ENCODE peak calls at places on chromosomes 4 and X, in six cellular contexts. T, P, Y, X, L and W are unnamed samples.
A peak's percentile ranks its signal among the peaks of the same experiment; 100 is the strongest.

GRCh38 chrX:117120700-117121099 is 657.9 kb upstream of the CT83 start:
- DNase-seq in T (no peak), P (no peak), Y (no peak), X (no peak), L (no peak), W (no peak)

GRCh38 chr4:91288702-91289311 is 1015.0 kb upstream of the GRID2 start:
- DNase-seq in T (no peak), P (no peak), Y (no peak), X (no peak), L (no peak), W (no peak)

GRCh38 chrX:86047174-86047991 is at the start of gene CHM:
- DNase-seq in T (peak; percentile 87), P (peak; percentile 75), Y (peak; percentile 66), X (peak; percentile 72), L (peak; percentile 48), W (peak; percentile 49)

GRCh38 chr4:10866691-10867090 is 182.1 kb upstream of the CLNK start:
- DNase-seq in T (no peak), P (no peak), Y (no peak), X (no peak), L (no peak), W (no peak)

GRCh38 chrX:29419774-29420553 is 795.4 kb upstream of the MAGEB2 start:
- DNase-seq in T (no peak), P (no peak), Y (no peak), X (no peak), L (no peak), W (no peak)

GRCh38 chr4:138223191-138223910 is 18.8 kb downstream of the SLC7A11 start:
- DNase-seq in T (no peak), P (no peak), Y (no peak), X (no peak), L (no peak), W (no peak)

GRCh38 chr4:184843984-184844554 is 18.3 kb upstream of the ACSL1 start:
- DNase-seq in T (no peak), P (no peak), Y (no peak), X (no peak), L (no peak), W (no peak)

GRCh38 chr4:150098214-150098613 is 20.0 kb downstream of the DCLK2 start:
- DNase-seq in T (no peak), P (no peak), Y (no peak), X (no peak), L (no peak), W (no peak)

GRCh38 chr4:1172971-1173757 is 781 bp upstream of the SPON2 start:
- DNase-seq in T (peak; percentile 66), P (no peak), Y (peak; percentile 44), X (no peak), L (peak; percentile 76), W (no peak)

GRCh38 chrX:70166601-70167590 is 10.4 kb upstream of the DGAT2L6 start:
- DNase-seq in T (peak; percentile 75), P (no peak), Y (no peak), X (no peak), L (no peak), W (no peak)

GRCh38 chr4:84852081-84852480 is 114.4 kb downstream of the WDFY3 start:
- DNase-seq in T (no peak), P (no peak), Y (no peak), X (no peak), L (no peak), W (no peak)

DNA sequence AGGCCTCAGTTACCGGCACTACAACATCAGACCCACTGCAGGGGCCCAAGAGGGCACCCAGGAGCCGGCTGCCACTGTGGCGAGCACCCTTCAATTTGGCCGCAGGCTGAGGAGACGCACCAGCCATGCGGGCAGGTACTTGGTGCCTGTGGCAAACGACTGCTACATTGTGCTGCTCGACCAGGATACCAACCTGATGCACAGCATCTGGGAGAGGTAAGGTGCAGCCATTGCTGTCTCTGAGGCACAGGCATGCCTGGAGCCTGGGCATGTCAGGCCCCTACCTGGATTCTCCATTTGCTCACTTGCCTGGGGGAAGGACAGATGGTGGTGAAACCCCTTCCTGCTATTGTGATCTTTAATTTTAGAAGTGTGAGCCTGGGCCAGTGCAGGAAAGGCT is 30.1 kb downstream of the MAN2B2 start:
- DNase-seq in T (no peak), P (no peak), Y (no peak), X (no peak), L (no peak), W (no peak)
- H3K4me1 ChIP-seq in T (no peaks in the 10 kb centered on the region), P (no peaks in the 10 kb centered on the region), Y (no peaks in the 10 kb centered on the region), X (no peaks in the 10 kb centered on the region), L (no peaks in the 10 kb centered on the region), W (no peaks in the 10 kb centered on the region)

GRCh38 chr4:2866891-2867290 is 23.2 kb downstream of the ADD1 start:
- DNase-seq in T (peak; percentile 28), P (no peak), Y (no peak), X (no peak), L (no peak), W (no peak)
- H3K4me1 ChIP-seq in T (peaks cover 42% of the 10 kb centered on the region), P (peaks cover 82% of the 10 kb centered on the region), Y (no peaks in the 10 kb centered on the region), X (peaks cover 39% of the 10 kb centered on the region), L (peaks cover 21% of the 10 kb centered on the region), W (peaks cover 99% of the 10 kb centered on the region)

DNA sequence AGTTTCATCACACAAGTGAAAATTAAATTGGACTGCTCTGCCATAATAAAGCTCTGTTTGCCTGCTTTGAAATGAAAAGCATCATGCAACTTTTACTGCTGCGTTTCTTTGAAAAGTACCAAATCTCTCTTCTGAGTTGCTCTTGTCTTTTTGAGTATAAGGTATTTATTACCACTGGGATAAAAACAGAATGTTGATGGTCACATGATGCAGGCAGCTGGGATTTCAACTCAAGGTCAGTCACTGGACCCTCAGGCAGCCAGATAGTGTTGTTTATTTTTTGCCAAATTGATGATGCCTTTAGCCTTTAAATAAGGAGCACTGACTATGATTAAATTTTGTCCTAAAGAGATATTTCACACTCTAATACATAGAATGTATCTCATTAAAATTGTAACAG is 32.7 kb downstream of the DMD start:
- DNase-seq in T (no peak), P (no peak), Y (no peak), X (no peak), L (no peak), W (no peak)
- H3K4me1 ChIP-seq in T (no peaks in the 10 kb centered on the region), P (no peaks in the 10 kb centered on the region), Y (no peaks in the 10 kb centered on the region), X (no peaks in the 10 kb centered on the region), L (no peaks in the 10 kb centered on the region), W (no peaks in the 10 kb centered on the region)

GRCh38 chr4:120924931-120925330 is 2.4 kb upstream of the PRDM5 start:
- DNase-seq in T (no peak), P (no peak), Y (no peak), X (no peak), L (no peak), W (no peak)

GRCh38 chr4:120923201-120923522 is 636 bp upstream of the PRDM5 start:
- DNase-seq in T (no peak), P (no peak), Y (no peak), X (no peak), L (no peak), W (no peak)

GRCh38 chr4:120921456-120922389 is 803 bp downstream of the PRDM5 start:
- DNase-seq in T (peak; percentile 84), P (peak; percentile 86), Y (peak; percentile 65), X (peak; percentile 47), L (peak; percentile 63), W (peak; percentile 75)

GRCh38 chr4:120920666-120921065 is 1.9 kb downstream of the PRDM5 start:
- DNase-seq in T (no peak), P (no peak), Y (no peak), X (no peak), L (no peak), W (no peak)

GRCh38 chr4:120922390-120923200 is at the start of gene PRDM5:
- DNase-seq in T (peak; percentile 71), P (no peak), Y (peak; percentile 29), X (no peak), L (peak; percentile 71), W (peak; percentile 65)
- H3K4me1 ChIP-seq in T (peaks cover 36% of the 10 kb centered on the region), P (peaks cover 23% of the 10 kb centered on the region), Y (no peaks in the 10 kb centered on the region), X (peaks cover 7% of the 10 kb centered on the region), L (no peaks in the 10 kb centered on the region), W (peaks cover 40% of the 10 kb centered on the region)

GRCh38 chr4:183118585-183118984 is 19.5 kb downstream of the WWC2 start:
- DNase-seq in T (peak; percentile 94), P (no peak), Y (no peak), X (no peak), L (no peak), W (no peak)

DNA sequence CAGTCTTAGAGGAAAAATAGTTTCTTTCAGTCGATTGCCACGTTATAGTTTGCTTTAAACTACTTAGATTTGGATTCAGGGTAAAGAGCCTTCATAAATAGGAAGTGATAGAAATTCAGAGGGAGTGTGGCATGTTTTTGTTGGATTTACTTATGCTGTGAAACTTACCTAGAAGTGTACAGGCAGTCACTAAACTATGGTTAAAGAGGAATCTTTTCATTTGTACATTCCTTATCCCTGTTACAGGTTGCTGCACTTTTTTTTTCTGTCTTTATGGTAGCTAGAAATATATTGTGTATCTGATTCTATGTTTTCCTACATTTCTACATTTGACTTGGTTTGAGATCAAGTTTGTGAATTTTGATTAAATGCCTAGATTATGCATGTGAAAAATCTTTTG is 19.1 kb downstream of the WWC2 start:
- DNase-seq in T (no peak), P (no peak), Y (no peak), X (no peak), L (no peak), W (no peak)
- H3K4me1 ChIP-seq in T (peaks cover 30% of the 10 kb centered on the region), P (peaks cover 11% of the 10 kb centered on the region), Y (no peaks in the 10 kb centered on the region), X (no peaks in the 10 kb centered on the region), L (no peaks in the 10 kb centered on the region), W (peaks cover 3% of the 10 kb centered on the region)

GRCh38 chr4:81211956-81212355 is 3.1 kb downstream of the PRKG2 start:
- DNase-seq in T (peak; percentile 30), P (no peak), Y (no peak), X (no peak), L (no peak), W (no peak)
- H3K4me1 ChIP-seq in T (peaks cover 41% of the 10 kb centered on the region), P (peaks cover 17% of the 10 kb centered on the region), Y (no peaks in the 10 kb centered on the region), X (no peaks in the 10 kb centered on the region), L (peaks cover 5% of the 10 kb centered on the region), W (peaks cover 5% of the 10 kb centered on the region)

DNA sequence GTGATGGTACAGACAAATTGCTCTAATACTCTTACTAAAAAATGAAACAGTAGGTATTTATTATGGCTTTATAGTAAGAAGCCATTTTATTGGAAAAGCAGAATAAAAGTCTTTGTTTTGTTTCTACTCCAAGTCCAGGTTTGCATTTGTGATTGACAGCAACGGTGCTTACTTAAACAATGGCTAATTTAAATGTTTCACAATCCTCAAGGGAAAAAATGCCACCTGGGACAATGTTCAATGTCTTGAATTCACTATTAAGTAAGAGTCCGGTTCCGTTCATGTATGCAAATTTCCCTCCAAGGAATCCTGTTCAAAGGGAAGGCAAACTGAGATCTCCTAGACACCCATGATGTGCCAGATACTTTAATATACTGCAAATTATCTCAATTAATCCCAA is 123.6 kb downstream of the RBM47 start:
- DNase-seq in T (no peak), P (no peak), Y (no peak), X (no peak), L (no peak), W (no peak)
- H3K4me1 ChIP-seq in T (peaks cover 12% of the 10 kb centered on the region), P (no peaks in the 10 kb centered on the region), Y (no peaks in the 10 kb centered on the region), X (peaks cover 7% of the 10 kb centered on the region), L (no peaks in the 10 kb centered on the region), W (peaks cover 5% of the 10 kb centered on the region)

DNA sequence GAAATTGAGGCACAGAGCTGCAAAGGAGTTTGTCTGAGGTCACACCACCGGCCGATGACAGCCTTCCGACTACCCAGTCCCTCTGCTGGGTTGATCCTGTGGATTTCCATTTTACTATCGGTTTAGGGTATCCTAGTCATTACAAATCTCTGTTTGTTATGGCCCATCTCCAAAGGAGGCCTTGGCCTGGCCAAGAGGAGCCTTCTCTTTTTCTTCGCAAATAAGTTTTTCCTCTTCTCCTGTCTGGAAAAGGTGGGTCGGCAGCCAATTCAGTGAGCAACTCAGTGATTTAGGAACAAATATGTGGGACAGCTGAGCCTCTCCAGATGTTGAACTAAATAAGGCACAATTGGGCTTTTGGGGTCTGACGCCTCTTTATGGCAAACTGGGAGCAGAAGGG is 169.2 kb upstream of the RBPJ start:
- DNase-seq in T (no peak), P (no peak), Y (no peak), X (no peak), L (peak; percentile 73), W (no peak)
- H3K4me1 ChIP-seq in T (peaks cover 12% of the 10 kb centered on the region), P (peaks cover 8% of the 10 kb centered on the region), Y (no peaks in the 10 kb centered on the region), X (no peaks in the 10 kb centered on the region), L (no peaks in the 10 kb centered on the region), W (no peaks in the 10 kb centered on the region)